ENCODE peak calls at places on chromosomes 6 and 20, in eight cellular contexts. T is PC-3, K is HCT116, O is OCI-LY7, H is GM23248, G is SK-N-SH, V is GM23338, M is MM.1S. P is an unnamed sample. For H3K9me2, the result is how much of the 10 kb centered on the place peaks cover.

GRCh38 chr6:22322103-22322882 is 25.5 kb upstream of the PRL start:
- DNase-seq in G (no peak), K (no peak), V (no peak), H (no peak), M (peak), O (no peak), T (no peak), P (no peak)

GRCh38 chr6:71333700-71334099 is 45.1 kb downstream of the OGFRL1 start:
- DNase-seq in T (peak), O (no peak), G (no peak), K (no peak), M (no peak), V (no peak), H (peak), P (peak)

GRCh38 chr20:34618676-34619075 is 58.2 kb downstream of the PIGU start:
- DNase-seq in H (no peak), O (no peak), K (no peak), G (no peak), T (no peak), M (no peak), V (no peak), P (no peak)

GRCh38 chr6:28767691-28768090 is 156.1 kb downstream of the TRIM27 start:
- DNase-seq in V (no peak), H (no peak), M (no peak), T (no peak), O (no peak), G (no peak), K (no peak), P (no peak)

GRCh38 chr20:34637245-34638185 is 39.4 kb downstream of the PIGU start:
- DNase-seq in G (no peak), V (no peak), K (no peak), M (no peak), O (no peak), H (peak), T (peak), P (no peak)

GRCh38 chr20:31679357-31680285 is 41.9 kb downstream of the COX4I2 start:
- DNase-seq in V (no peak), K (no peak), M (no peak), G (no peak), O (no peak), H (no peak), T (peak), P (no peak)

GRCh38 chr6:10857259-10857658 is 18.9 kb upstream of the MAK start:
- DNase-seq in G (no peak), T (no peak), H (no peak), V (no peak), O (no peak), M (no peak), K (no peak), P (no peak)

GRCh38 chr20:38804682-38805501 is 605 bp upstream of the PPP1R16B start:
- DNase-seq in O (peak), T (no peak), G (no peak), K (no peak), M (peak), H (no peak), V (peak), P (no peak)

GRCh38 chr20:48912065-48912464 is 9.4 kb upstream of the ARFGEF2 start:
- DNase-seq in H (no peak), O (peak), G (no peak), T (no peak), K (no peak), V (no peak), M (peak), P (no peak)

GRCh38 chr6:5520796-5521195 is 259.5 kb downstream of the FARS2 start:
- DNase-seq in K (no peak), V (no peak), G (no peak), H (no peak), O (no peak), T (no peak), M (no peak), P (no peak)

GRCh38 chr20:39851459-39851858 is 837.6 kb downstream of the MAFB start:
- DNase-seq in G (no peak), O (no peak), K (no peak), V (no peak), T (no peak), H (peak), M (no peak), P (no peak)

GRCh38 chr20:17029698-17030097 is 197.1 kb upstream of the PCSK2 start:
- DNase-seq in O (no peak), H (no peak), T (no peak), M (no peak), K (no peak), G (no peak), V (no peak), P (no peak)

GRCh38 chr6:100724222-100724621 is 156.9 kb downstream of the ASCC3 start:
- DNase-seq in T (no peak), K (no peak), H (no peak), O (no peak), M (no peak), G (no peak), V (no peak), P (no peak)

GRCh38 chr6:33771342-33772113 is 17.4 kb downstream of the LEMD2 start:
- DNase-seq in O (peak), V (peak), M (peak), H (peak), T (peak), G (peak), K (peak), P (peak)

GRCh38 chr20:25394996-25395395 is 4.4 kb upstream of the ABHD12 start:
- DNase-seq in K (no peak), O (no peak), T (no peak), H (no peak), G (no peak), V (no peak), M (no peak), P (no peak)

GRCh38 chr6:118876201-118876600 is 17.8 kb upstream of the ASF1A start:
- DNase-seq in K (no peak), M (no peak), G (no peak), T (peak), O (no peak), V (no peak), H (peak), P (no peak)

GRCh38 chr6:18302561-18303439 is 38.5 kb upstream of the DEK start:
- DNase-seq in O (peak), V (peak), G (no peak), M (no peak), K (no peak), T (peak), H (no peak), P (no peak)

GRCh38 chr6:111774346-111774703 is 98.9 kb downstream of the FYN start:
- DNase-seq in O (no peak), V (no peak), M (no peak), K (no peak), T (no peak), H (peak), G (no peak), P (peak)

GRCh38 chr6:88492824-88493223 is 326.7 kb upstream of the CNR1 start:
- DNase-seq in K (peak), M (peak), G (peak), V (peak), H (peak), O (peak), T (peak), P (no peak)

GRCh38 chr6:54801669-54802068 is 44.9 kb upstream of the FAM83B start:
- DNase-seq in T (peak), G (no peak), V (no peak), O (no peak), M (no peak), H (peak), K (peak), P (no peak)

GRCh38 chr20:4957939-4958362 is 43.4 kb downstream of the SLC23A2 start:
- DNase-seq in T (no peak), H (peak), V (no peak), G (no peak), M (no peak), K (no peak), O (no peak), P (no peak)

GRCh38 chr20:4962257-4962855 is 39.0 kb downstream of the SLC23A2 start:
- DNase-seq in V (no peak), M (peak), H (no peak), O (peak), G (no peak), T (no peak), K (no peak), P (no peak)

GRCh38 chr20:4957187-4957586 is 44.1 kb downstream of the SLC23A2 start:
- DNase-seq in K (no peak), O (no peak), H (no peak), M (no peak), G (no peak), T (no peak), V (no peak), P (no peak)

GRCh38 chr20:4959582-4959981 is 41.7 kb downstream of the SLC23A2 start:
- DNase-seq in M (no peak), G (no peak), K (peak), O (no peak), T (no peak), V (no peak), H (no peak), P (no peak)

DNA sequence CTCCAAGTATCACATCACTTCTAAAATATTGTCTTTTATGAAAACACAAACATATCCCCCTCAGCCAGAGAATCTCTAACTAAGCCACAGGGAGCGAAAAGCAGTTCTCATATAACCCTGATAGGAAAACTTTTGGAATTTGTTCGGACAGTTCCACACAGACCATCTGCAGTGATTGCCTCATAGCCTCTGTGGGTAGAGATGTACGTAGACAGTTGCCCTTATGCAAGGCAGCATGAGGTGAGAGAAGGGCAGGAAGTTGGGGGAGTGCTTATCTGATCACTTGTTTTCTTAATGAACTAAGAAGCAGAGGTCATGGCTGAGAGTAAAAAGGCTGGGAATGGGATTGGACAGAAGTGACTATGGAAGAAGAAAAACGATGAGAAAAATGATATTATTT is 39.6 kb downstream of the SLC23A2 start:
- DNase-seq in K (no peak), T (no peak), V (no peak), H (peak), G (no peak), O (no peak), M (no peak), P (no peak)
- H3K9me2 ChIP-seq in K (under half), T (under half), V (under half), H (under half), G (under half), O (under half), M (under half), P (under half)

GRCh38 chr6:30341249-30341648 is 3.7 kb upstream of the RPP21 start:
- DNase-seq in M (no peak), G (no peak), H (no peak), V (no peak), O (no peak), T (no peak), K (no peak), P (no peak)
- H3K9me2 ChIP-seq in M (under half), G (under half), H (under half), V (under half), O (under half), T (under half), K (under half), P (under half)

DNA sequence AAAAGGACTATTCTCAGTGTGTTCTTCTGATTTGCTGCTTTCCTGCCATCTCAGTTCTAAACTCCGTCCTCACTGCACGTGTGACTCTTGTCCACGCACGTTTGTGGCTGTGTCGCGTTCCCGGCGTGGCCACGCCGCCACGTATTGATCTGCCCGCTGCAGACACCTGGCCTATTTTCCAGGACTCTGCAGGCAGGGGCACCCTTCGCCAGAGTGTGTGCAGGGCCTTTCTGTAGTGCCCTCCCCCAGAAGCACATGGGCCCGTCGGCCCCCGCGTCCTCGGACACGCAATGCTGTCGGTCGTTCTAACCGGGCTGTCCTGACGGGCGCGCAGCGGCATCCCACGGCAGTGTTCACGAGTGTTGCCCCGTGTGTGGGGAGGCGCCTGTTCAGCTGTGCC is 87.6 kb downstream of the YTHDF1 start:
- DNase-seq in V (no peak), H (no peak), T (no peak), K (no peak), M (no peak), O (no peak), G (no peak), P (no peak)
- H3K9me2 ChIP-seq in V (under half), H (under half), T (under half), K (under half), M (under half), O (under half), G (under half), P (under half)

DNA sequence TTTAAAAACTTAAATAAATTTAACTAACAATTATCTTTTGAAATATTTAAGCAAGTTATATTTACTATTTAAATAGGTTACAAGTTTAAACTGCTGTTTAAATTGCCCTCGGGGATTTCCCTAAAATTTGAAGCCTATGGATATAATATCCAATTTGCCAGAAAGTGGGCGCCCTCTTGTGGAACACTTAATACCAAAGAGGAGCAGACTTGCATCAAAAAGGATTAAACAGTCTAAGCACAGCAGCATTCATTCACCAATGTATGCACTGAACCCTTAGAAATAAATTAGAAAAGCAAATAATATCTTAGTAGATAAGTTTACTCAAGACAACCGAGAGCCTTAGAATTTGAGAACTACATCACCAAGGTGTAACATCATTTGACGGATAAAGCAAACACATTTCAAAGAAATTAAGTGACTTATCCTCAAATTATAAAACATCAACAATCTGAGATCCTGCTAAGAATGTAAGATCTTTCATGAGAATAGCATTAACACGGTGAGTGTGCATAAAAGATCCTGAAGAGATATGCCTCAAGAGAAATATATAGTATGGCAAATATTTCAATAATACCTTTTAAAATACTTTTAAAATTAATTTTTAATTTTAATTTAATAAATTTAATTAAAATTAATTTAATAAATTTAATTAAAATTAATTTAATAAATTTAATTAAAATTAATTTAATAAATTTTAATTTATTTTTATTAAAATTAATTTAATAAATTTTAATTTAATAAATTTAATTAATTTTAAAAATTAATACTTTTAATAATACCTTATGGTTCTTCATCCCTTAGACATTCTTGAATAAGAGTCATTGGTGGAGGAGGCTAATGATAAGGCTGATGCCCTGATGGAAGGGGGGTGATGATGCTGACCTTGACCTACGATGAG is 11.5 kb upstream of the MEP1A start:
- DNase-seq in G (peak), O (peak), V (peak), M (peak), H (peak), T (peak), K (peak), P (peak)
- H3K9me2 ChIP-seq in G (under half), O (under half), V (under half), M (under half), H (under half), T (under half), K (under half), P (under half)

GRCh38 chr6:169088761-169089160 is 164.9 kb downstream of the THBS2 start:
- DNase-seq in O (no peak), V (no peak), H (no peak), G (no peak), T (no peak), K (no peak), M (no peak), P (no peak)
- H3K9me2 ChIP-seq in O (under half), V (under half), H (under half), G (under half), T (under half), K (under half), M (under half), P (under half)